ENCODE peak calls at places on chromosomes 12 and 14, in seven cellular contexts. H, J, P, Q, M, E and V are unnamed samples.

GRCh38 chr12:120739031-120739762 is 13.6 kb downstream of the ACADS start:
- DNase-seq in Q (no peak), P (no peak), J (no peak), H (no peak), E (no peak), M (no peak), V (no peak)

GRCh38 chr12:104720346-104721064 is 237.6 kb downstream of the SLC41A2 start:
- DNase-seq in M (peak; percentile 13), H (no peak), E (no peak), Q (no peak), J (no peak), P (no peak), V (peak; percentile 58)

GRCh38 chr12:109735825-109736551 is 22.4 kb downstream of the FAM222A start:
- DNase-seq in E (peak; percentile 1), J (no peak), M (no peak), Q (no peak), H (no peak), P (peak; percentile 41), V (no peak)

GRCh38 chr12:91896725-91897515 is 248.7 kb downstream of the BTG1 start:
- DNase-seq in Q (no peak), M (no peak), P (no peak), J (no peak), E (no peak), H (no peak), V (no peak)

GRCh38 chr12:52204095-52204930 is 12.5 kb upstream of the KRT80 start:
- DNase-seq in H (no peak), Q (no peak), J (no peak), P (no peak), M (peak; percentile 42), E (no peak), V (no peak)

GRCh38 chr14:68602507-68602906 is 190.4 kb downstream of the ZFP36L1 start:
- DNase-seq in H (no peak), J (no peak), E (no peak), Q (no peak), M (no peak), P (no peak), V (no peak)

GRCh38 chr14:93533437-93533836 is 102.7 kb downstream of the UNC79 start:
- DNase-seq in J (no peak), M (no peak), Q (no peak), H (no peak), E (no peak), P (no peak), V (no peak)

GRCh38 chr12:108360487-108360886 is 21.4 kb upstream of the CMKLR1 start:
- DNase-seq in M (no peak), J (no peak), E (no peak), H (no peak), Q (no peak), P (no peak), V (peak; percentile 91)

GRCh38 chr14:63443361-63443760 is 99.8 kb downstream of the PPP2R5E start:
- DNase-seq in J (no peak), Q (no peak), M (no peak), H (no peak), E (no peak), P (no peak), V (no peak)

GRCh38 chr14:100142073-100143040 is 17.1 kb downstream of the DEGS2 start:
- DNase-seq in M (no peak), E (no peak), Q (peak; percentile 67), J (no peak), P (no peak), H (no peak), V (no peak)

GRCh38 chr14:52023518-52023917 is 34.2 kb downstream of the RTRAF start:
- DNase-seq in P (no peak), J (no peak), Q (no peak), E (no peak), H (peak; percentile 76), M (peak; percentile 52), V (no peak)

GRCh38 chr12:101076940-101077351 is 133.1 kb downstream of the SLC5A8 start:
- DNase-seq in Q (no peak), E (no peak), P (no peak), J (no peak), H (peak; percentile 42), M (no peak), V (no peak)

GRCh38 chr14:100486025-100486828 is 101.0 kb downstream of the BEGAIN start:
- DNase-seq in M (peak; percentile 48), J (no peak), Q (peak; percentile 60), P (peak; percentile 78), H (peak; percentile 89), E (peak; percentile 98), V (peak; percentile 65)

GRCh38 chr14:64838656-64839055 is 41.1 kb downstream of the SPTB start:
- DNase-seq in J (no peak), P (no peak), H (no peak), M (no peak), E (no peak), Q (peak; percentile 24), V (no peak)

GRCh38 chr14:64841772-64842490 is 37.8 kb downstream of the SPTB start:
- DNase-seq in H (no peak), J (no peak), E (no peak), P (peak; percentile 92), M (no peak), Q (no peak), V (no peak)

GRCh38 chr14:64844993-64845536 is 34.6 kb downstream of the SPTB start:
- DNase-seq in M (no peak), E (no peak), J (no peak), Q (no peak), P (no peak), H (no peak), V (no peak)

GRCh38 chr14:64844272-64844671 is 35.4 kb downstream of the SPTB start:
- DNase-seq in H (no peak), E (no peak), M (no peak), Q (no peak), P (no peak), J (no peak), V (peak; percentile 44)

DNA sequence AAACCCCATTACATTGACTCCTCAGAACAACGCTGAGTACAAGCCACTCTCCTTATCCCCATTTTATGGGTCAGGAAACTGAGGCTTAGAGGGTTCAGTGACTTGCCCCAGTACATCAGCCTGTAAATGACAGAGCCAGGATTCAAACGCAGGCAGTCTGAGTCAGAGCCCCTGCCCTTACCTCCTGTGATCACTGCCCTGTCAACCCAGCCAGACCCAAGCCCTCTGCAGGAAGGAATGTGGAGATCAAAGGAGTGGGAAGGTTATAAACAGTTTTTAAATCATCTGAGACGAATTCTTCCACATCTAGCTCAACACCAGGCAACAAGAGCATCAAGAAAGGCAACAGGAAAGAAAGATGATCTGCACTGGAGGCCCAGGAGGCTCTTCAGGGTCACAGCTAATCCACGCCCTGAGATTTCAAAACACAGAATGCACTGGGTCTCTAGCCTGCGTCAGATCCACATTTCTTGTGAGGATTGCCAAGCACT is 38.5 kb downstream of the SPTB start:
- DNase-seq in Q (peak; percentile 51), J (peak; percentile 56), H (peak; percentile 32), M (peak; percentile 26), E (peak; percentile 54), P (peak; percentile 84), V (no peak)
- TF ChIP-seq CTCF in Q (peak; percentile 36), J (peak; percentile 67), H (peak; percentile 56), M (peak; percentile 64), E (peak; percentile 59), P (peak; percentile 68), V (no peak)

DNA sequence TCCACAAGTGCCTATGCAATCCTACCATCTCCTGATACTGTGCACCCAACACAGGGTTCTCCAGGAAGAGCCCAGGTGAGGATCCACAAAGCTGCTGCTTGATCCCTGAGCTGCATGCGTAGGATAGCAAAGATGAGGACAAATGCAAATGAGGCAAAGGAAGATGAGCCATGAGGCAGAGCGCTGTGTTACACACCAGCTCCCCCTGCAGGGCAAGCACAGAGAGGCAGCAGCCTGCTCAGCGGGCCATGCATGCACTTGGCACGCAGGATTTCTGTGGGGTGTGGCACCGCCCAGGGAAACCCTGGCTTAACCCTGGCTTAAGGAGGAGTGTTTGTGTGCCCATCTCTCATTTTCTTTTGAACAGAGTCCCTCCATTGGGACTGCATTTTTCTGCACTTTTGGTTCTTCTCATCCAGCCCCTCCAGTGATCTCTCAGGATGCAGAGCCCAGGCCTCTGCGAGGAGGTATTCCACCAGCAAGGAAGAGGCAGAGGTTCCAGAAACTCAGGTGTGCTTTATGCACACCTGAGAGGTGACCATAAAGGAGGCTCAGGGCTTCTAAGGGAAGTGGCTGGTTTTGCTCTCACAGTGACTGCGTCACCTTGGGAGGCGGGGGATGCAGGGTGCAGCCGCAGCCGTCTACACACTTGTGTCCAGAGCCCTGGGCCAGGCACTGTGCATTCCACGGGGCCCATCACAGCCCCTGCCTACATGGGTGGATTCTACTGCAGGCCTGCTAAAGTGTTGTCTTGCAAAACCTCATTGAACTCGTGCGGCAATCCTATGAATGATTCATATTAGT is 973.3 kb upstream of the TMEM132C start:
- DNase-seq in E (peak; percentile 76), J (peak; percentile 50), Q (peak; percentile 38), H (peak; percentile 19), M (no peak), P (peak; percentile 72), V (peak; percentile 52)
- TF ChIP-seq CTCF in E (peak; percentile 80), J (peak; percentile 95), Q (no peak), H (peak; percentile 85), M (peak; percentile 73), P (peak; percentile 51), V (peak; percentile 79)

GRCh38 chr14:59507752-59508103 is 23.4 kb downstream of the JKAMP start:
- DNase-seq in P (no peak), E (no peak), H (no peak), M (no peak), J (no peak), Q (no peak), V (no peak)

GRCh38 chr14:59510957-59511356 is 26.6 kb downstream of the JKAMP start:
- DNase-seq in P (no peak), M (no peak), H (no peak), Q (no peak), E (no peak), J (no peak), V (no peak)

GRCh38 chr14:59510001-59510400 is 25.7 kb downstream of the JKAMP start:
- DNase-seq in M (no peak), E (no peak), Q (no peak), J (no peak), H (no peak), P (no peak), V (no peak)

GRCh38 chr14:59509101-59509500 is 24.8 kb downstream of the JKAMP start:
- DNase-seq in Q (no peak), J (no peak), M (no peak), E (no peak), P (no peak), H (no peak), V (no peak)

DNA sequence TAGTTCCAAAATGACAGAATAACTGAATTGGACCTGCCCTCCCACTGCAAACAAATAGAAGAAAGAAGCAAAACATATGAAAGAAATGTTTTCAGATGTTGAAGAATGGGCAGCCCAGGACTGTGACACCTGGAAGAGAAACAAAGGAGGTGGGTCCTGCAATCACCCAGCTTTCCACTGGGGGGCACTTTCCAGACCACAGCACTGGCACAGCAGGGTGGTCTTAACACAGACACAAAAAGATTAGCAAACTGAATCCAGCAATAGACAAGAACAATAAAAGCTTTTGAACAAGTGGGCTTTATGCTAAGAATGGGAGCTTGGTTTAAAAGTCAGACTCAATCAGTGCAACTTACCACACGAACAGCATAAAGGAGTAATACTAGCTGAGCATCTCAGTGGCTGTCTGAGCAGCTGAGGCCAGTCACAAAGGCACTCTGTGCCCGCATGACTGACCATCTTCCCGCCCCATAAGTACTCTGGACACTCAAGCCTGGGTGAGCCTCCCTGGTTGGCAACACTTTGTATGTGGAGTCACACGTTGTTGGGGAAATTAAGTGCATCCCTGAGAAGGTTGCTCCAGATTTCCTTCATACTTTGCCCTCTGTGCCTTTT is 27.7 kb downstream of the JKAMP start:
- DNase-seq in E (peak; percentile 44), Q (peak; percentile 24), M (no peak), H (no peak), J (no peak), P (no peak), V (peak; percentile 24)
- TF ChIP-seq CTCF in E (peak; percentile 64), Q (no peak), M (peak; percentile 59), H (peak; percentile 63), J (peak; percentile 74), P (peak; percentile 25), V (peak; percentile 60)

GRCh38 chr12:79344855-79345840 is 345.6 kb downstream of the PAWR start:
- DNase-seq in E (peak; percentile 35), Q (peak; percentile 74), P (no peak), J (peak; percentile 58), H (peak; percentile 15), M (no peak), V (peak; percentile 57)
- TF ChIP-seq CTCF in E (peak; percentile 75), Q (peak; percentile 70), P (peak; percentile 34), J (peak; percentile 81), H (peak; percentile 63), M (peak; percentile 66), V (peak; percentile 53)